ENCODE peak calls at places on chromosomes 7 and 10, in six cellular contexts. L is RWPE1, O is neuronal stem cell, W is PC-3, F is DMS153, Q is osteocyte. C is an unnamed sample.

GRCh38 chr10:11594589-11595394 is 16.7 kb downstream of the USP6NL start:
- DNase-seq in L (no peak), F (no peak), O (no peak), W (no peak), Q (no peak), C (no peak)

GRCh38 chr10:75402486-75403143 is 1.1 kb upstream of the ZNF503 start:
- DNase-seq in O (no peak), L (no peak), F (no peak), Q (no peak), W (peak; percentile 91), C (no peak)

GRCh38 chr10:42969147-42969546 is 107.7 kb upstream of the RET start:
- DNase-seq in W (no peak), O (no peak), Q (no peak), L (no peak), F (no peak), C (no peak)

GRCh38 chr10:8017276-8017675 is 37.2 kb upstream of the GATA3 start:
- DNase-seq in W (no peak), F (no peak), Q (no peak), L (no peak), O (no peak), C (no peak)

GRCh38 chr7:27753863-27754262 is 13.9 kb downstream of the TAX1BP1 start:
- DNase-seq in F (no peak), Q (no peak), L (no peak), W (no peak), O (no peak), C (no peak)

GRCh38 chr7:101935521-101936141 is 118.2 kb downstream of the CUX1 start:
- DNase-seq in Q (no peak), F (no peak), L (no peak), O (no peak), W (no peak), C (no peak)

GRCh38 chr7:125279956-125280355 is 350.3 kb upstream of the POT1 start:
- DNase-seq in O (no peak), F (no peak), W (no peak), L (no peak), Q (no peak), C (no peak)

GRCh38 chr10:6497524-6498140 is 82.4 kb downstream of the PRKCQ start:
- DNase-seq in F (no peak), O (no peak), L (no peak), W (no peak), Q (no peak), C (no peak)

GRCh38 chr7:34339061-34339526 is 318.9 kb upstream of the NPSR1 start:
- DNase-seq in O (no peak), Q (no peak), L (peak; percentile 53), W (no peak), F (no peak), C (no peak)

GRCh38 chr7:43058271-43059066 is 54.0 kb upstream of the HECW1 start:
- DNase-seq in W (no peak), F (no peak), L (no peak), O (no peak), Q (no peak), C (no peak)

GRCh38 chr10:36779238-36779846 is 346.1 kb upstream of the ANKRD30A start:
- DNase-seq in Q (no peak), W (peak; percentile 100), F (peak; percentile 0), O (peak; percentile 71), L (peak; percentile 61), C (no peak)

GRCh38 chr7:136312592-136312991 is 335.4 kb upstream of the MTPN start:
- DNase-seq in O (no peak), F (no peak), Q (no peak), W (no peak), L (no peak), C (no peak)

GRCh38 chr7:20440472-20441105 is 109.9 kb downstream of the ITGB8 start:
- DNase-seq in O (peak; percentile 27), F (no peak), W (peak; percentile 65), Q (no peak), L (no peak), C (no peak)

GRCh38 chr7:88328787-88329186 is 22.1 kb upstream of the STEAP4 start:
- DNase-seq in F (no peak), L (no peak), O (no peak), Q (no peak), W (no peak), C (no peak)

GRCh38 chr7:4519819-4520520 is 162.1 kb upstream of the FOXK1 start:
- DNase-seq in F (no peak), Q (no peak), O (no peak), L (peak; percentile 31), W (no peak), C (no peak)

GRCh38 chr7:16804674-16805439 is at the start of gene AGR2:
- DNase-seq in W (peak; percentile 93), O (no peak), F (peak; percentile 47), L (peak; percentile 89), Q (no peak), C (no peak)

GRCh38 chr7:582931-583330 is 63.3 kb upstream of the PDGFA start:
- DNase-seq in O (no peak), F (no peak), W (no peak), Q (no peak), L (no peak), C (no peak)

GRCh38 chr10:129761981-129762956 is 201.8 kb downstream of the EBF3 start:
- DNase-seq in Q (peak; percentile 57), O (no peak), W (no peak), L (no peak), F (no peak), C (no peak)

GRCh38 chr7:116139807-116140206 is 70.5 kb upstream of the TES start:
- DNase-seq in O (no peak), W (no peak), Q (no peak), F (no peak), L (no peak), C (no peak)

GRCh38 chr10:128530301-128530700 is 404.1 kb upstream of the MKI67 start:
- DNase-seq in W (no peak), L (peak; percentile 23), Q (no peak), O (no peak), F (no peak), C (no peak)

GRCh38 chr10:90047243-90047729 is 345.9 kb downstream of the KIF20B start:
- DNase-seq in Q (no peak), W (peak; percentile 77), O (no peak), F (peak; percentile 37), L (no peak), C (no peak)